ENCODE peak calls at places on chromosomes 2 and 18, in seven cellular contexts. Q is NT2/D1; F is prostate gland; H is CD8-positive, alpha-beta memory T cell; O is IMR-90; L is MM.1S; M is ovary. P is an unnamed sample.

GRCh38 chr2:85355521-85355920 is 952 bp downstream of the ELMOD3 start:
- DNase-seq in L (no peak), Q (no peak), F (no peak), O (no peak), M (no peak), H (no peak), P (peak; percentile 8)

GRCh38 chr2:10668402-10669012 is 21.3 kb downstream of the NOL10 start:
- DNase-seq in Q (peak; percentile 57), F (peak; percentile 50), O (peak; percentile 69), H (peak; percentile 47), L (peak; percentile 71), M (no peak), P (peak; percentile 75)

GRCh38 chr2:188475945-188476344 is 184.3 kb downstream of the GULP1 start:
- DNase-seq in H (no peak), L (no peak), M (no peak), Q (no peak), F (no peak), O (peak; percentile 62), P (no peak)

GRCh38 chr2:167785606-167786005 is 461.8 kb downstream of the STK39 start:
- DNase-seq in O (no peak), M (no peak), Q (peak; percentile 44), L (no peak), H (no peak), F (no peak), P (no peak)

GRCh38 chr2:213923543-213923942 is 487.3 kb upstream of the VWC2L start:
- DNase-seq in H (no peak), M (no peak), L (no peak), O (no peak), Q (no peak), F (no peak), P (no peak)

GRCh38 chr2:164928101-164928673 is 27.1 kb downstream of the SLC38A11 start:
- DNase-seq in H (no peak), L (no peak), O (no peak), M (no peak), Q (no peak), F (no peak), P (no peak)

GRCh38 chr2:111200333-111200879 is 79.7 kb downstream of the BCL2L11 start:
- DNase-seq in O (no peak), L (no peak), M (no peak), H (no peak), Q (no peak), F (no peak), P (no peak)

GRCh38 chr2:222959358-222959757 is 92.6 kb upstream of the KCNE4 start:
- DNase-seq in O (peak; percentile 87), Q (peak; percentile 92), M (no peak), H (no peak), L (no peak), F (no peak), P (no peak)

GRCh38 chr2:71614976-71615768 is 161.8 kb downstream of the DYSF start:
- DNase-seq in Q (no peak), L (no peak), M (peak; percentile 47), O (peak; percentile 8), F (no peak), H (no peak), P (no peak)

GRCh38 chr18:3468833-3469232 is 18.9 kb downstream of the TGIF1 start:
- DNase-seq in H (no peak), Q (no peak), O (no peak), M (no peak), L (no peak), F (no peak), P (no peak)

GRCh38 chr18:7417742-7418141 is 149.4 kb upstream of the PTPRM start:
- DNase-seq in O (no peak), H (no peak), Q (no peak), L (no peak), F (no peak), M (no peak), P (no peak)

GRCh38 chr2:214830794-214831346 is 21.4 kb upstream of the BARD1 start:
- DNase-seq in M (no peak), F (no peak), Q (no peak), L (no peak), O (peak; percentile 37), H (no peak), P (no peak)

GRCh38 chr2:160703648-160704585 is 210.3 kb upstream of the RBMS1 start:
- DNase-seq in O (no peak), F (no peak), Q (peak; percentile 75), H (peak; percentile 12), L (peak; percentile 93), M (no peak), P (peak; percentile 82)

GRCh38 chr2:229927817-229928321 is 5.6 kb downstream of the FBXO36 start:
- DNase-seq in L (no peak), O (peak; percentile 71), F (no peak), M (no peak), H (no peak), Q (no peak), P (no peak)

GRCh38 chr2:191656389-191656788 is 21.5 kb upstream of the NABP1 start:
- DNase-seq in O (peak; percentile 86), H (no peak), F (no peak), Q (no peak), M (peak; percentile 25), L (no peak), P (no peak)

GRCh38 chr18:2964349-2965010 is 48.5 kb downstream of the LPIN2 start:
- DNase-seq in L (no peak), H (peak; percentile 36), Q (no peak), M (no peak), F (no peak), O (no peak), P (no peak)

GRCh38 chr2:86372641-86373502 is 35.4 kb upstream of the REEP1 start:
- DNase-seq in H (no peak), M (no peak), L (no peak), O (peak; percentile 42), Q (peak; percentile 60), F (peak; percentile 22), P (peak; percentile 29)

GRCh38 chr2:78145997-78146722 is 624.0 kb upstream of the LRRTM4 start:
- DNase-seq in M (no peak), L (no peak), O (no peak), F (no peak), Q (no peak), H (no peak), P (no peak)

GRCh38 chr2:105328281-105329196 is 996 bp downstream of the TGFBRAP1 start:
- DNase-seq in M (no peak), H (peak; percentile 8), L (peak; percentile 35), O (peak; percentile 50), Q (no peak), F (peak; percentile 15), P (peak; percentile 54)

GRCh38 chr2:233164117-233164516 is 87.4 kb upstream of the ATG16L1 start:
- DNase-seq in L (no peak), H (no peak), O (no peak), Q (no peak), M (no peak), F (no peak), P (no peak)
- H3K36me3 ChIP-seq in L (no peaks in the 10 kb centered on the region), H (peaks cover 52% of the 10 kb centered on the region), O (no peaks in the 10 kb centered on the region), Q (no peaks in the 10 kb centered on the region), M (no peaks in the 10 kb centered on the region), F (no peaks in the 10 kb centered on the region), P (peaks cover 69% of the 10 kb centered on the region)

GRCh38 chr2:32647180-32647651 is 19.4 kb downstream of the TTC27 start:
- DNase-seq in F (no peak), L (no peak), H (no peak), O (peak; percentile 93), Q (no peak), M (no peak), P (no peak)
- H3K36me3 ChIP-seq in F (no peaks in the 10 kb centered on the region), L (peaks cover 5% of the 10 kb centered on the region), H (peaks cover 7% of the 10 kb centered on the region), O (peaks cover 18% of the 10 kb centered on the region), Q (peaks cover 35% of the 10 kb centered on the region), M (no peaks in the 10 kb centered on the region), P (peaks cover 67% of the 10 kb centered on the region)

GRCh38 chr2:238225911-238226697 is 13.7 kb downstream of the HES6 start:
- DNase-seq in F (no peak), L (no peak), O (peak; percentile 40), Q (no peak), H (no peak), M (peak; percentile 45), P (no peak)

GRCh38 chr2:238224636-238225035 is 15.2 kb downstream of the HES6 start:
- DNase-seq in H (no peak), Q (no peak), O (no peak), F (no peak), M (no peak), L (no peak), P (no peak)

GRCh38 chr2:238227587-238228032 is 12.2 kb downstream of the HES6 start:
- DNase-seq in F (no peak), L (no peak), Q (no peak), H (no peak), O (no peak), M (no peak), P (no peak)

GRCh38 chr2:238226698-238227586 is 12.9 kb downstream of the HES6 start:
- DNase-seq in Q (no peak), O (no peak), H (no peak), F (no peak), L (no peak), M (no peak), P (no peak)

GRCh38 chr2:238225121-238225520 is 14.7 kb downstream of the HES6 start:
- DNase-seq in F (no peak), Q (no peak), M (no peak), L (no peak), O (no peak), H (no peak), P (no peak)
- H3K36me3 ChIP-seq in F (no peaks in the 10 kb centered on the region), Q (peaks cover 10% of the 10 kb centered on the region), M (no peaks in the 10 kb centered on the region), L (no peaks in the 10 kb centered on the region), O (no peaks in the 10 kb centered on the region), H (no peaks in the 10 kb centered on the region), P (no peaks in the 10 kb centered on the region)

GRCh38 chr2:8799004-8799403 is 38.4 kb downstream of the KIDINS220 start:
- DNase-seq in H (no peak), M (no peak), L (no peak), F (no peak), Q (no peak), O (no peak), P (no peak)

GRCh38 chr2:8798393-8798792 is 39.0 kb downstream of the KIDINS220 start:
- DNase-seq in H (no peak), Q (no peak), M (no peak), O (no peak), L (no peak), F (no peak), P (no peak)

GRCh38 chr2:8800821-8801220 is 36.6 kb downstream of the KIDINS220 start:
- DNase-seq in O (peak; percentile 23), H (no peak), L (no peak), M (no peak), Q (no peak), F (no peak), P (no peak)

GRCh38 chr2:8802741-8803140 is 34.7 kb downstream of the KIDINS220 start:
- DNase-seq in H (no peak), L (no peak), M (no peak), Q (no peak), O (no peak), F (no peak), P (no peak)

GRCh38 chr2:8800218-8800617 is 37.2 kb downstream of the KIDINS220 start:
- DNase-seq in Q (no peak), O (no peak), L (no peak), M (no peak), F (no peak), H (no peak), P (no peak)
- H3K36me3 ChIP-seq in Q (peaks cover 24% of the 10 kb centered on the region), O (peaks cover 25% of the 10 kb centered on the region), L (no peaks in the 10 kb centered on the region), M (no peaks in the 10 kb centered on the region), F (peaks cover 4% of the 10 kb centered on the region), H (peaks cover 41% of the 10 kb centered on the region), P (peaks cover 52% of the 10 kb centered on the region)

GRCh38 chr2:80335411-80335810 is 30.9 kb upstream of the LRRTM1 start:
- DNase-seq in F (no peak), H (no peak), M (no peak), Q (no peak), L (no peak), O (no peak), P (no peak)
- H3K36me3 ChIP-seq in F (no peaks in the 10 kb centered on the region), H (no peaks in the 10 kb centered on the region), M (no peaks in the 10 kb centered on the region), Q (no peaks in the 10 kb centered on the region), L (no peaks in the 10 kb centered on the region), O (no peaks in the 10 kb centered on the region), P (no peaks in the 10 kb centered on the region)

GRCh38 chr2:39743170-39743851 is 35.7 kb downstream of the THUMPD2 start:
- DNase-seq in M (no peak), H (no peak), L (no peak), Q (no peak), O (peak; percentile 70), F (no peak), P (no peak)
- H3K36me3 ChIP-seq in M (no peaks in the 10 kb centered on the region), H (peaks cover 24% of the 10 kb centered on the region), L (no peaks in the 10 kb centered on the region), Q (no peaks in the 10 kb centered on the region), O (peaks cover 5% of the 10 kb centered on the region), F (no peaks in the 10 kb centered on the region), P (peaks cover 94% of the 10 kb centered on the region)